ENCODE peak calls at places on chromosomes 3 and 15, in five cellular contexts. One of them, this sample, is unnamed.

GRCh38 chr3:32508731-32509130 is 6.1 kb upstream of the CMTM6 start:
- DNase-seq in IMR-90: peak; percentile 37
- DNase-seq in mesenchymal stem cell: no peak
- DNase-seq in HCT116: no peak
- DNase-seq in heart right ventricle: no peak
- DNase-seq in this sample: no peak

GRCh38 chr15:34953851-34954250 is 15.7 kb downstream of the AQR start:
- DNase-seq in IMR-90: no peak
- DNase-seq in mesenchymal stem cell: no peak
- DNase-seq in HCT116: no peak
- DNase-seq in heart right ventricle: no peak
- DNase-seq in this sample: no peak

GRCh38 chr3:101851833-101852232 is 2.5 kb downstream of the NFKBIZ start:
- DNase-seq in IMR-90: no peak
- DNase-seq in mesenchymal stem cell: peak; percentile 59
- DNase-seq in HCT116: no peak
- DNase-seq in heart right ventricle: no peak
- DNase-seq in this sample: no peak

GRCh38 chr15:89794627-89795241 is 18.6 kb downstream of the MESP2 start:
- DNase-seq in IMR-90: peak; percentile 70
- DNase-seq in mesenchymal stem cell: no peak
- DNase-seq in HCT116: no peak
- DNase-seq in heart right ventricle: peak; percentile 54
- DNase-seq in this sample: no peak

GRCh38 chr3:141773676-141774075 is 10.5 kb downstream of the GRK7 start:
- DNase-seq in IMR-90: no peak
- DNase-seq in mesenchymal stem cell: no peak
- DNase-seq in HCT116: no peak
- DNase-seq in heart right ventricle: no peak
- DNase-seq in this sample: no peak

GRCh38 chr3:100590114-100590839 is 19.1 kb upstream of the ADGRG7 start:
- DNase-seq in IMR-90: peak; percentile 76
- DNase-seq in mesenchymal stem cell: peak; percentile 75
- DNase-seq in HCT116: peak; percentile 63
- DNase-seq in heart right ventricle: peak; percentile 58
- DNase-seq in this sample: no peak

GRCh38 chr15:78992416-78993256 is 47.8 kb upstream of the CTSH start:
- DNase-seq in IMR-90: no peak
- DNase-seq in mesenchymal stem cell: no peak
- DNase-seq in HCT116: no peak
- DNase-seq in heart right ventricle: no peak
- DNase-seq in this sample: no peak

GRCh38 chr15:100614918-100615317 is 12.5 kb downstream of the ASB7 start:
- DNase-seq in IMR-90: no peak
- DNase-seq in mesenchymal stem cell: no peak
- DNase-seq in HCT116: no peak
- DNase-seq in heart right ventricle: no peak
- DNase-seq in this sample: no peak

GRCh38 chr3:98454929-98455328 is 8.1 kb upstream of the OR5K1 start:
- DNase-seq in IMR-90: no peak
- DNase-seq in mesenchymal stem cell: no peak
- DNase-seq in HCT116: no peak
- DNase-seq in heart right ventricle: no peak
- DNase-seq in this sample: no peak

GRCh38 chr3:23669541-23670255 is 136.1 kb upstream of the UBE2E1 start:
- DNase-seq in IMR-90: no peak
- DNase-seq in mesenchymal stem cell: no peak
- DNase-seq in HCT116: peak; percentile 56
- DNase-seq in heart right ventricle: no peak
- DNase-seq in this sample: no peak

GRCh38 chr15:50977157-50977556 is 68.7 kb downstream of the AP4E1 start:
- DNase-seq in IMR-90: peak; percentile 54
- DNase-seq in mesenchymal stem cell: no peak
- DNase-seq in HCT116: no peak
- DNase-seq in heart right ventricle: no peak
- DNase-seq in this sample: no peak

GRCh38 chr3:28649266-28649665 is 300.6 kb upstream of the AZI2 start:
- DNase-seq in IMR-90: no peak
- DNase-seq in mesenchymal stem cell: no peak
- DNase-seq in HCT116: no peak
- DNase-seq in heart right ventricle: no peak
- DNase-seq in this sample: no peak

GRCh38 chr15:36029606-36030005 is 483.6 kb upstream of the DPH6 start:
- DNase-seq in IMR-90: peak; percentile 71
- DNase-seq in mesenchymal stem cell: peak; percentile 58
- DNase-seq in HCT116: no peak
- DNase-seq in heart right ventricle: no peak
- DNase-seq in this sample: no peak

GRCh38 chr3:39052613-39053012 is 797 bp downstream of the WDR48 start:
- DNase-seq in IMR-90: no peak
- DNase-seq in mesenchymal stem cell: no peak
- DNase-seq in HCT116: no peak
- DNase-seq in heart right ventricle: no peak
- DNase-seq in this sample: no peak

GRCh38 chr3:64488938-64489337 is 198.9 kb downstream of the ADAMTS9 start:
- DNase-seq in IMR-90: no peak
- DNase-seq in mesenchymal stem cell: no peak
- DNase-seq in HCT116: no peak
- DNase-seq in heart right ventricle: no peak
- DNase-seq in this sample: no peak

GRCh38 chr15:59185725-59186124 is 20.9 kb upstream of the LDHAL6B start:
- DNase-seq in IMR-90: no peak
- DNase-seq in mesenchymal stem cell: no peak
- DNase-seq in HCT116: no peak
- DNase-seq in heart right ventricle: no peak
- DNase-seq in this sample: no peak

GRCh38 chr15:95169701-95170459 is 938.5 kb downstream of the MCTP2 start:
- DNase-seq in IMR-90: peak; percentile 42
- DNase-seq in mesenchymal stem cell: no peak
- DNase-seq in HCT116: no peak
- DNase-seq in heart right ventricle: no peak
- DNase-seq in this sample: no peak

GRCh38 chr15:39448409-39448808 is 132.5 kb upstream of the THBS1 start:
- DNase-seq in IMR-90: no peak
- DNase-seq in mesenchymal stem cell: no peak
- DNase-seq in HCT116: no peak
- DNase-seq in heart right ventricle: no peak
- DNase-seq in this sample: no peak

GRCh38 chr15:37695719-37696118 is 238.7 kb upstream of the TMCO5A start:
- DNase-seq in IMR-90: peak; percentile 35
- DNase-seq in mesenchymal stem cell: peak; percentile 2
- DNase-seq in HCT116: no peak
- DNase-seq in heart right ventricle: no peak
- DNase-seq in this sample: no peak

GRCh38 chr15:72306211-72306785 is 13.7 kb downstream of the CELF6 start:
- DNase-seq in IMR-90: peak; percentile 32
- DNase-seq in mesenchymal stem cell: no peak
- DNase-seq in HCT116: no peak
- DNase-seq in heart right ventricle: no peak
- DNase-seq in this sample: no peak

GRCh38 chr15:83306561-83306960 is 22.1 kb upstream of the BNC1 start:
- DNase-seq in IMR-90: peak; percentile 50
- DNase-seq in mesenchymal stem cell: peak; percentile 36
- DNase-seq in HCT116: no peak
- DNase-seq in heart right ventricle: no peak
- DNase-seq in this sample: no peak

GRCh38 chr3:95609411-95609810 is 1205.0 kb upstream of the EPHA6 start:
- DNase-seq in IMR-90: no peak
- DNase-seq in mesenchymal stem cell: no peak
- DNase-seq in HCT116: no peak
- DNase-seq in heart right ventricle: no peak
- DNase-seq in this sample: no peak

GRCh38 chr3:122562923-122563716 is 980 bp downstream of the PARP9 start:
- DNase-seq in IMR-90: no peak
- DNase-seq in mesenchymal stem cell: no peak
- DNase-seq in HCT116: no peak
- DNase-seq in heart right ventricle: no peak
- DNase-seq in this sample: no peak

GRCh38 chr3:138944842-138945645 is 1.9 kb downstream of the FOXL2 start:
- DNase-seq in IMR-90: no peak
- DNase-seq in mesenchymal stem cell: peak; percentile 26
- DNase-seq in HCT116: no peak
- DNase-seq in heart right ventricle: no peak
- DNase-seq in this sample: no peak

GRCh38 chr15:33971811-33972210 is 3.5 kb downstream of the CHRM5 start:
- DNase-seq in IMR-90: no peak
- DNase-seq in mesenchymal stem cell: no peak
- DNase-seq in HCT116: no peak
- DNase-seq in heart right ventricle: no peak
- DNase-seq in this sample: no peak

GRCh38 chr15:87623832-87624231 is 632.7 kb downstream of the NTRK3 start:
- DNase-seq in IMR-90: no peak
- DNase-seq in mesenchymal stem cell: no peak
- DNase-seq in HCT116: no peak
- DNase-seq in heart right ventricle: no peak
- DNase-seq in this sample: no peak

GRCh38 chr3:31546152-31546551 is 13.4 kb downstream of the STT3B start:
- DNase-seq in IMR-90: peak; percentile 32
- DNase-seq in mesenchymal stem cell: peak; percentile 37
- DNase-seq in HCT116: no peak
- DNase-seq in heart right ventricle: peak; percentile 28
- DNase-seq in this sample: no peak

GRCh38 chr15:98231696-98232440 is 271.4 kb downstream of the ARRDC4 start:
- DNase-seq in IMR-90: no peak
- DNase-seq in mesenchymal stem cell: peak; percentile 18
- DNase-seq in HCT116: no peak
- DNase-seq in heart right ventricle: no peak
- DNase-seq in this sample: no peak

GRCh38 chr3:55531266-55531665 is 44.2 kb upstream of the WNT5A start:
- DNase-seq in IMR-90: no peak
- DNase-seq in mesenchymal stem cell: no peak
- DNase-seq in HCT116: no peak
- DNase-seq in heart right ventricle: no peak
- DNase-seq in this sample: no peak

GRCh38 chr3:49667701-49668413 is 6.3 kb upstream of the APEH start:
- DNase-seq in IMR-90: no peak
- DNase-seq in mesenchymal stem cell: no peak
- DNase-seq in HCT116: no peak
- DNase-seq in heart right ventricle: no peak
- DNase-seq in this sample: no peak

GRCh38 chr3:167172377-167172776 is 207.7 kb downstream of the ZBBX start:
- DNase-seq in IMR-90: no peak
- DNase-seq in mesenchymal stem cell: no peak
- DNase-seq in HCT116: no peak
- DNase-seq in heart right ventricle: no peak
- DNase-seq in this sample: no peak
- H3K4me3 ChIP-seq in IMR-90: no peak overlapping the region
- H3K4me3 ChIP-seq in mesenchymal stem cell: no peak overlapping the region
- H3K4me3 ChIP-seq in HCT116: no peak overlapping the region
- H3K4me3 ChIP-seq in heart right ventricle: no peak overlapping the region
- H3K4me3 ChIP-seq in this sample: no peak overlapping the region

GRCh38 chr3:9473496-9473895 is 76.1 kb downstream of the SETD5 start:
- DNase-seq in IMR-90: no peak
- DNase-seq in mesenchymal stem cell: no peak
- DNase-seq in HCT116: no peak
- DNase-seq in heart right ventricle: no peak
- DNase-seq in this sample: no peak
- H3K36me3 ChIP-seq in IMR-90: peaks cover 69% of the 10 kb centered on the region
- H3K36me3 ChIP-seq in mesenchymal stem cell: peaks cover 98% of the 10 kb centered on the region
- H3K36me3 ChIP-seq in HCT116: peaks cover 88% of the 10 kb centered on the region
- H3K36me3 ChIP-seq in heart right ventricle: peaks cover 12% of the 10 kb centered on the region
- H3K36me3 ChIP-seq in this sample: peaks cover 100% of the 10 kb centered on the region

DNA sequence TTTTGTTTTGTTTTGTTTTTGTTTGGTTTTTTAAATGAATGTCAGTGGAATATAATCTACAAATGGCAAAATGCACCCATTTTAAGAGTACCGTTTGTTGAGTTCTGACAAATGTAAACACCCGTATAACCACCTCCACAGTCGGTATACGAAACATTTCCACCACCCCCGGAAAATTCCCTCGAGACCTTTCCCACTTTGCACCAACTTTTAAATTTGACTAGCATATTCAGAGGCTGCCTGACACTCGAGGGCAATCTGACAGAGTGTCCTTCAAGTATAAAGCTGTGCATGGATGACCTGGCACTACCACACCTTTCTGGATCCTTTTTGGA is 629 bp upstream of the ARHGEF3 start:
- DNase-seq in IMR-90: no peak
- DNase-seq in mesenchymal stem cell: no peak
- DNase-seq in HCT116: no peak
- DNase-seq in heart right ventricle: no peak
- DNase-seq in this sample: no peak
- H3K4me3 ChIP-seq in IMR-90: peak overlapping the region; percentile 73
- H3K4me3 ChIP-seq in mesenchymal stem cell: peak overlapping the region; percentile 86
- H3K4me3 ChIP-seq in HCT116: peak overlapping the region; percentile 32
- H3K4me3 ChIP-seq in heart right ventricle: peak overlapping the region; percentile 86
- H3K4me3 ChIP-seq in this sample: peak overlapping the region; percentile 89

GRCh38 chr3:155682437-155682836 is 62.4 kb downstream of the PLCH1 start:
- DNase-seq in IMR-90: no peak
- DNase-seq in mesenchymal stem cell: peak; percentile 23
- DNase-seq in HCT116: no peak
- DNase-seq in heart right ventricle: no peak
- DNase-seq in this sample: no peak
- H3K36me3 ChIP-seq in IMR-90: no peaks in the 10 kb centered on the region
- H3K36me3 ChIP-seq in mesenchymal stem cell: no peaks in the 10 kb centered on the region
- H3K36me3 ChIP-seq in HCT116: no peaks in the 10 kb centered on the region
- H3K36me3 ChIP-seq in heart right ventricle: no peaks in the 10 kb centered on the region
- H3K36me3 ChIP-seq in this sample: no peaks in the 10 kb centered on the region

GRCh38 chr15:62164500-62165028 is 521 bp downstream of the C2CD4B start:
- DNase-seq in IMR-90: no peak
- DNase-seq in mesenchymal stem cell: no peak
- DNase-seq in HCT116: no peak
- DNase-seq in heart right ventricle: no peak
- DNase-seq in this sample: peak; percentile 62
- H3K4me3 ChIP-seq in IMR-90: no peak overlapping the region
- H3K4me3 ChIP-seq in mesenchymal stem cell: peak overlapping the region; percentile 56
- H3K4me3 ChIP-seq in HCT116: no peak overlapping the region
- H3K4me3 ChIP-seq in heart right ventricle: peak overlapping the region; percentile 40
- H3K4me3 ChIP-seq in this sample: peak overlapping the region; percentile 51

DNA sequence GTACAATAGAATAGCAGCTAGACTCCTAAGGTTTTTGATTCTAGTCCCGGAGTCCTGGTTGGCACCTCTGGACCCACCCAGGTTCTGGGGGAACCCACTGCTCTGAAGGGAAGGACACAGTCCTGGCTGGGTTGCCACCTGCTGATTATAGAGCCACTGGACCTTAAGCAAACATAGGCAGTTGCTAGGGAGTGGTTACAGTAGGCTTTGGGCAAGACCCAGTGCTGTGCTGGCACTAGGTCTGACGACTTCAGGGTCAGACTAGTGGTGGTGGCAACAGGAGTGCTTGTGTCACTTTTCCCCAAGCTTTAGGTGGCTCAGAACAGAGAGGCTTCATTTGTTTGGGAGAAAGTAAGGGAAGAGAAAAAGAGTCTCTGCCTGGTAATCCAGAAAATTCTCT is 109.8 kb upstream of the C3orf80 start:
- DNase-seq in IMR-90: no peak
- DNase-seq in mesenchymal stem cell: no peak
- DNase-seq in HCT116: no peak
- DNase-seq in heart right ventricle: no peak
- DNase-seq in this sample: no peak
- H3K36me3 ChIP-seq in IMR-90: no peaks in the 10 kb centered on the region
- H3K36me3 ChIP-seq in mesenchymal stem cell: no peaks in the 10 kb centered on the region
- H3K36me3 ChIP-seq in HCT116: no peaks in the 10 kb centered on the region
- H3K36me3 ChIP-seq in heart right ventricle: no peaks in the 10 kb centered on the region
- H3K36me3 ChIP-seq in this sample: no peaks in the 10 kb centered on the region